ENCODE peak calls at places on chromosome 2, in four cellular contexts. Z, N, M and D are unnamed samples.

GRCh38 chr2:62713837-62714236 is 8.3 kb downstream of the EHBP1 start:
- DNase-seq in M (no peak), Z (no peak), N (peak), D (no peak)

GRCh38 chr2:72263043-72263780 is 115.5 kb upstream of the CYP26B1 start:
- DNase-seq in N (peak), Z (no peak), M (no peak), D (no peak)

GRCh38 chr2:101844055-101844635 is 146.6 kb downstream of the MAP4K4 start:
- DNase-seq in Z (no peak), M (no peak), N (peak), D (no peak)

GRCh38 chr2:45872211-45872610 is 220.7 kb downstream of the PRKCE start:
- DNase-seq in M (no peak), N (peak), Z (no peak), D (no peak)

GRCh38 chr2:86446060-86446459 is 4.9 kb downstream of the KDM3A start:
- DNase-seq in N (peak), Z (no peak), M (no peak), D (peak)

GRCh38 chr2:148876589-148877402 is 1.8 kb downstream of the KIF5C start:
- DNase-seq in N (no peak), Z (no peak), M (peak), D (no peak)

GRCh38 chr2:157479081-157480027 is 35.5 kb upstream of the CYTIP start:
- DNase-seq in Z (no peak), M (no peak), N (no peak), D (no peak)

GRCh38 chr2:26816893-26817292 is 31.0 kb downstream of the CENPA start:
- DNase-seq in M (peak), Z (no peak), N (no peak), D (peak)

GRCh38 chr2:228747478-228747877 is 523.6 kb downstream of the PID1 start:
- DNase-seq in M (no peak), Z (no peak), N (no peak), D (no peak)

GRCh38 chr2:172248381-172249173 is 145.9 kb upstream of the DLX2 start:
- DNase-seq in M (no peak), N (peak), Z (no peak), D (peak)

GRCh38 chr2:217650716-217651360 is 352.0 kb downstream of the TNS1 start:
- DNase-seq in M (peak), Z (peak), N (peak), D (peak)

GRCh38 chr2:62964050-62964449 is 86.6 kb upstream of the OTX1 start:
- DNase-seq in N (no peak), M (no peak), Z (no peak), D (no peak)

GRCh38 chr2:50546790-50547189 is 485.1 kb downstream of the NRXN1 start:
- DNase-seq in Z (no peak), M (no peak), N (peak), D (no peak)

GRCh38 chr2:55010149-55010591 is 40.1 kb downstream of the RTN4 start:
- DNase-seq in M (peak), N (peak), Z (peak), D (no peak)

GRCh38 chr2:128179461-128179755 is 88.4 kb downstream of the UGGT1 start:
- DNase-seq in N (no peak), M (no peak), Z (no peak), D (no peak)

GRCh38 chr2:207801259-207801658 is 31.6 kb upstream of the FZD5 start:
- DNase-seq in M (no peak), N (no peak), Z (no peak), D (no peak)